ENCODE peak calls at places on chromosomes 16 and 17, in nine cellular contexts. A is heart left ventricle, W is sigmoid colon, H is esophagus muscularis mucosa, O is spleen, N is HepG2, B is IMR-90, M is stomach, C is tibial nerve. L is an unnamed sample. For H3K4me1 and H3K36me3, the result is how much of the 10 kb centered on the place peaks cover.

GRCh38 chr16:11977206-11978041 is 890 bp downstream of the SNX29 start:
- DNase-seq in A (peak), W (peak), H (no peak), O (no peak), N (no peak), B (peak), M (no peak), C (peak), L (no peak)

GRCh38 chr16:4748682-4749411 is 14.5 kb downstream of the DNAAF8 start:
- DNase-seq in A (no peak), W (no peak), H (no peak), O (no peak), N (no peak), B (no peak), M (no peak), C (no peak), L (no peak)

GRCh38 chr17:64991726-64992125 is 64.8 kb downstream of the GNA13 start:
- DNase-seq in A (no peak), W (no peak), H (no peak), O (no peak), N (no peak), B (no peak), M (no peak), C (no peak), L (no peak)

GRCh38 chr16:77898671-77899211 is 110.4 kb downstream of the VAT1L start:
- DNase-seq in A (no peak), W (no peak), H (no peak), O (no peak), N (no peak), B (peak), M (no peak), C (no peak), L (no peak)

GRCh38 chr16:13529193-13529982 is 390.6 kb upstream of the ERCC4 start:
- DNase-seq in A (no peak), W (no peak), H (peak), O (no peak), N (no peak), B (no peak), M (no peak), C (no peak), L (no peak)

GRCh38 chr16:4266372-4266771 is 6.5 kb downstream of the TFAP4 start:
- DNase-seq in A (no peak), W (no peak), H (no peak), O (no peak), N (peak), B (no peak), M (no peak), C (no peak), L (no peak)

GRCh38 chr16:2898831-2899563 is 12.7 kb upstream of the FLYWCH1 start:
- DNase-seq in A (no peak), W (no peak), H (no peak), O (no peak), N (peak), B (no peak), M (no peak), C (no peak), L (no peak)

GRCh38 chr17:51692917-51693316 is 432.6 kb downstream of the UTP18 start:
- DNase-seq in A (no peak), W (no peak), H (no peak), O (no peak), N (no peak), B (no peak), M (no peak), C (no peak), L (no peak)

GRCh38 chr16:55297910-55298175 is 26.2 kb upstream of the IRX6 start:
- DNase-seq in A (no peak), W (no peak), H (no peak), O (no peak), N (no peak), B (peak), M (no peak), C (no peak), L (no peak)

GRCh38 chr17:66667491-66668030 is 167.4 kb upstream of the CACNG5 start:
- DNase-seq in A (no peak), W (no peak), H (no peak), O (no peak), N (no peak), B (no peak), M (no peak), C (no peak), L (no peak)

GRCh38 chr17:46124695-46125592 is 68.3 kb downstream of the KANSL1 start:
- DNase-seq in A (no peak), W (no peak), H (no peak), O (no peak), N (no peak), B (no peak), M (no peak), C (no peak), L (no peak)

GRCh38 chr17:41777579-41778188 is 8.8 kb downstream of the JUP start:
- DNase-seq in A (peak), W (peak), H (no peak), O (no peak), N (peak), B (peak), M (peak), C (peak), L (no peak)

GRCh38 chr17:35788504-35788998 is 6.9 kb downstream of the MMP28 start:
- DNase-seq in A (no peak), W (peak), H (no peak), O (no peak), N (no peak), B (peak), M (no peak), C (peak), L (no peak)

GRCh38 chr16:75256059-75256870 is 4.8 kb upstream of the BCAR1 start:
- DNase-seq in A (peak), W (peak), H (no peak), O (peak), N (peak), B (no peak), M (peak), C (no peak), L (no peak)

GRCh38 chr17:31404028-31404949 is 12.8 kb downstream of the RAB11FIP4 start:
- DNase-seq in A (no peak), W (no peak), H (no peak), O (peak), N (no peak), B (no peak), M (no peak), C (no peak), L (no peak)

GRCh38 chr16:29154100-29154499 is 169.2 kb downstream of the LAT start:
- DNase-seq in A (no peak), W (no peak), H (no peak), O (no peak), N (no peak), B (no peak), M (no peak), C (no peak), L (no peak)

GRCh38 chr17:81514735-81515529 is 2.3 kb upstream of the ACTG1 start:
- DNase-seq in A (peak), W (peak), H (no peak), O (peak), N (peak), B (peak), M (peak), C (peak), L (peak)

GRCh38 chr16:424623-425081 is 797 bp upstream of the RAB11FIP3 start:
- DNase-seq in A (peak), W (peak), H (no peak), O (no peak), N (no peak), B (no peak), M (peak), C (peak), L (no peak)

GRCh38 chr17:65627892-65628622 is 66.6 kb upstream of the AXIN2 start:
- DNase-seq in A (no peak), W (peak), H (no peak), O (no peak), N (peak), B (peak), M (peak), C (no peak), L (peak)

GRCh38 chr17:65191805-65192740 is 54.9 kb downstream of the RGS9 start:
- DNase-seq in A (no peak), W (no peak), H (no peak), O (no peak), N (peak), B (peak), M (no peak), C (no peak), L (no peak)

GRCh38 chr17:80220709-80221215 is 535 bp downstream of the SLC26A11 start:
- DNase-seq in A (no peak), W (peak), H (no peak), O (no peak), N (no peak), B (no peak), M (no peak), C (no peak), L (no peak)

GRCh38 chr16:22318690-22319358 is 21.6 kb downstream of the POLR3E start:
- DNase-seq in A (no peak), W (peak), H (no peak), O (peak), N (peak), B (peak), M (peak), C (peak), L (peak)

GRCh38 chr17:74775409-74776043 is 619 bp downstream of the NAT9 start:
- DNase-seq in A (no peak), W (no peak), H (no peak), O (no peak), N (no peak), B (no peak), M (no peak), C (no peak), L (no peak)

DNA sequence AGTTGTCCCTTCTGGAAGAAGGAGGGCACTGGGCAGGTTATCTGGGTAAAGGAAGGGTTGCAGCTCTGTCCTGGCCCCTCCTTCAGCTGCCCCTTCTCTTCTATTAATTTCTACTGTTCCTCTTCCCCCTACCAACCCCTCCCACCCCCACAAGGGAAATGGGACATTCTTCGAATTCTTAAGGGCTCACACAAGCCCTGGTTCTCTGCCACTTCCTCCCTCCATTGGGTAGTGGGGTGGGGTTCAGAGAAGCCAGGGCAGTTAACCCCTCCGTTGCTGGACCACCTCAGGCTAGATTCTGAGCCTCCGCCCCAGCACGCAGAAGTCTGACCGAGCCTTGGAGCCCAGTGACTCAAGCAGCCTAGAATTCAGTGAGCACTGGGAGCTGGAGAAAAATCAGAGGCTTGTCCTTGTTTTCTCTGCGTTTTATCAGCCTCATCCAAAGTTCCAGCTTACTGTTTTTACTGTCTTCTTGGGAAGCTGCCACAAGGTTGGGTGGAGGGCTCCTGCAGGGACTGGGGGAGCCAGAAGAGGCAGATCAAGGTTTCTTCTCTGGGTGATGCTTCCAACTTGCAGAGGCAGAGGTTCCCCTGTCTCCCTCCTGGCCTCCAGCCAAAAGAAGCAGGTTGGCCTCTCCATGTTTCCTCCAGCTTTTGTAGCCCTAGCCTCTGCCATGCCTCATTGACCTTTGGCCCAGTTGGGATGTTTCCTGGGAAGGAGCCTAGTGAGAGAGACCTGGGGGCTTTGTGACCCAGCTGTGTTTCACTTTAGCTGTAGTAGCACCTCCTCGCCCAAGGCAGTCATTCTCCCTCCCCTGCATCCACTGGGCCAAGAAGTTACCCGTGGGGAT is 10.2 kb downstream of the LASP1 start:
- DNase-seq in A (no peak), W (peak), H (no peak), O (no peak), N (no peak), B (peak), M (no peak), C (peak), L (no peak)
- H3K4me1 ChIP-seq in A (half or more), W (half or more), H (half or more), O (half or more), N (half or more), B (half or more), M (half or more), C (half or more), L (under half)

DNA sequence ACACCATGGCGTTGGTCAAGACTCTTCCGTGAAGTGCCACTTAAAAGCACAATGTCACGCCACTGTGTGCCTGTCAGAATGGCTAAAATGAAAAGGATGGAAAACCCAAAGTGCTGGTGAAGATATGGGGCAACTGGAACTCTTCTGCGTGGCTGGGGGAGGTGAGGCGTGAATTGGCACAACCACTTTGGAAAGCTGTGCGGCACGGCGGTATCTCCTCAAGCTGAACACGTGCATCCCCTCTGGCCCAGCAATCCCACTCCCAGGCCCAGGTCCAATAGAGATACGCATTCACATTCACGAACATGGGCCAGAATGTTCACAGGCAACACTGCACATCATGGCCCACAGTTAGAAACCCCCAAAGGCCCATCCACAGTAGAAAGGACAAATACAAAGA is 8.9 kb downstream of the DUSP3 start:
- DNase-seq in A (no peak), W (no peak), H (no peak), O (peak), N (no peak), B (no peak), M (no peak), C (no peak), L (no peak)
- H3K36me3 ChIP-seq in A (under half), W (under half), H (half or more), O (half or more), N (under half), B (under half), M (under half), C (under half), L (half or more)

GRCh38 chr17:76268015-76268749 is 3.0 kb downstream of the UBALD2 start:
- DNase-seq in A (peak), W (peak), H (peak), O (peak), N (no peak), B (peak), M (peak), C (peak), L (peak)
- TF ChIP-seq POLR2A in A (no peak), W (peak), H (peak), O (no peak), N (no peak), B (peak), M (no peak), C (peak), L (peak)

DNA sequence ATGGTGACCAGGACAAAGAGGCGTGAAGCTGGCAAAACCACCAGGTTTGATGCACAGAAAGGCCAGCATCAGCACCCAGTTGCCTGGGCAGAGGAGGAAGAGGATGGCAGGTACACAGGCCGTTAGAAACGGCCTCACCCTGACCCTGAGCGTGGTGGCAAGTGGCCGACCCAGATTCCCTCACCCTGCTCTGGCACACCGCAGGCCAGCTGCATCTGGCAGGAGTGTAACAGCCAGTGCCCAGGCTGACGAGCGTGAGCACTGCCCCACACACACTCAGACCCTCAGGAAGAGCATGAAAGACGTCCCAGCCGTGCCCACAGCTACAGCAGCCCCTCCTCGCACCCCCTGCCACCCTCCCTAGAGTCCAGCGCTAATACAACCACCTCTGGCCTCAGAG is 82.0 kb downstream of the ANKRD11 start:
- DNase-seq in A (no peak), W (no peak), H (no peak), O (no peak), N (no peak), B (no peak), M (no peak), C (no peak), L (no peak)
- H3K4me1 ChIP-seq in A (half or more), W (half or more), H (half or more), O (half or more), N (half or more), B (under half), M (half or more), C (half or more), L (under half)

DNA sequence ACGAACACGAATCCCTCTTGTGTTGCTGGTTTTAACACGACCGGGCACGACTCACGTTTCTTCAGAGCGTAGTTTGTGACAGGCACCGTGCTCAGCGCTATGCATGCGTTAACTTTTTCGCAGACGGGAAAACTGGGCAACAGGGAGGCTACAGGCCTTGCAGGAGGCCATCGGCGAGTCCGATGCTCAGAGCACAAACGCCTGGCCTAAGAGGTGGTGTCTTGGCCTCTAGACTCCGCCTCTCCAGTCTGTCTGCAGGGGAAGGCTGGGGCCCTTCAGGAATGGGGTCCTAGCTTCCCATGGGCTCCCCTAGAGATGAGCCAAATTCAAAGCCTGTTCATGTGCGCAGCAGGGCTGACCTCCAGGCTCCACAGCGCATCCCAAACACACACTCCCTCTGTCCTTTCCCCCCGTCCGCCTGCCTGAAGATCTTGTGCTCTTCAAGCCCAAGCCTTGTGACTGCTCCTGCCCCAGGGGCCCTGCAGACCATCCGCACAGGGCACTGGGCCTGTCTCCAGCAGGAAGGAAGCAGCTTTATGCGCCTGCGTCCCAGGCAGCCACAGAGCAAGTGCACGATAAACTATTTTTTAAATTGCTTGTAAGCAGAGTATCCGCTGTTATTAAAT is 3.1 kb downstream of the CLCN7 start:
- DNase-seq in A (no peak), W (no peak), H (no peak), O (no peak), N (no peak), B (no peak), M (no peak), C (no peak), L (no peak)
- H3K36me3 ChIP-seq in A (under half), W (under half), H (under half), O (under half), N (under half), B (under half), M (under half), C (under half), L (under half)

GRCh38 chr16:88798073-88798472 is 5.5 kb upstream of the CDT1 start:
- DNase-seq in A (no peak), W (no peak), H (no peak), O (no peak), N (no peak), B (no peak), M (no peak), C (no peak), L (no peak)
- TF ChIP-seq POLR2A in A (no peak), W (no peak), H (no peak), O (no peak), N (no peak), B (no peak), M (no peak), C (no peak), L (no peak)

GRCh38 chr16:70687172-70687531 is 1.3 kb upstream of the MTSS2 start:
- DNase-seq in A (no peak), W (no peak), H (no peak), O (no peak), N (no peak), B (no peak), M (no peak), C (no peak), L (no peak)

GRCh38 chr16:70689970-70690905 is 4.4 kb upstream of the MTSS2 start:
- DNase-seq in A (no peak), W (no peak), H (no peak), O (no peak), N (no peak), B (no peak), M (no peak), C (no peak), L (peak)

GRCh38 chr16:70688266-70688742 is 2.5 kb upstream of the MTSS2 start:
- DNase-seq in A (peak), W (peak), H (no peak), O (peak), N (no peak), B (peak), M (peak), C (no peak), L (no peak)

GRCh38 chr16:70687671-70688265 is 1.9 kb upstream of the MTSS2 start:
- DNase-seq in A (no peak), W (no peak), H (no peak), O (no peak), N (no peak), B (no peak), M (no peak), C (no peak), L (no peak)

GRCh38 chr16:70689035-70689969 is 3.4 kb upstream of the MTSS2 start:
- DNase-seq in A (peak), W (peak), H (no peak), O (peak), N (peak), B (no peak), M (peak), C (no peak), L (no peak)
- H3K4me1 ChIP-seq in A (half or more), W (half or more), H (half or more), O (half or more), N (half or more), B (half or more), M (half or more), C (half or more), L (under half)

DNA sequence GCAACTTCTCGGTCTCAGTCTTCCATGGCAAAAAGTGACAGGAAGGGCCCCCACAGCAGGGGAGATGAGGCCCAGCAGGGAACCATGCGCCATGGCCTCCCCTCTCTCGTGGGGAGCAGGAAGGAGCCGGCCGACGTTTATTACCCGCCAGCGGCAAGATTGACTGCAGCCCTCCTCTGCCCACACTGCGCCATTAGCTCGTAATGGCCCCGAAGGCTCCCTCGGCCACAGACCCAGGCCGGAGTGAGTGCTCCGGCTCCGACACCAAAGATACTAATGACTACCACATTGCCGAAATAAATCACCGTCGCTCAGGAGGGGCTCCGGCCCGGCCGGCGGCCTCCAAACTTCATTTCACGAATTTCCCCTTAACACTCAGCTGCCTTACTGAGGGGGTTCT is 226.9 kb downstream of the C16orf78 start:
- DNase-seq in A (no peak), W (no peak), H (no peak), O (peak), N (no peak), B (no peak), M (peak), C (no peak), L (no peak)
- H3K36me3 ChIP-seq in A (under half), W (under half), H (under half), O (under half), N (under half), B (under half), M (under half), C (under half), L (under half)

DNA sequence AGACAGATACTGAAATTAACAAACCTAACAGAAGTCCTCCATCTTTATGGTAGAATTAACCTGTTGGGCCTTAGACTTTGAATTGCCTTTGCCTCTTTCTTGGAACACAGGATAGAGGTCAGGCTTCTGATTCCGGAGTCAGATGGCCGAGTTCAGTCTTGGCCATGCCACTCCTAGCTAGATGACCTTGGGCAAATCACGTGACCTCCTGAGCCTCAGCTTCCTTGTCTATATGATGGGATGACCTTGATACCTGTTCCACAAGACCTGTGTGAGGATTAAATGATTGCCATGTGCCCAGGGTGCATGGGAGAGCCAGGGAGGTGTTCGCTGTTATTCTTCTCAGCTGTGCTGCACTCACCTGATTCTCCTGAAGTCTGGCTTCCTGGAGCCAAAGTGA is 161.4 kb downstream of the CMIP start:
- DNase-seq in A (no peak), W (no peak), H (no peak), O (no peak), N (no peak), B (no peak), M (no peak), C (no peak), L (no peak)
- TF ChIP-seq POLR2A in A (no peak), W (no peak), H (no peak), O (no peak), N (no peak), B (no peak), M (no peak), C (no peak), L (no peak)

L was measured in Peyer's patch.